ENCODE peak calls at places on chromosomes 16 and 17, in four cellular contexts. One of them, this sample, is unnamed.

GRCh38 chr17:12457493-12457892 is 208.2 kb upstream of the MYOCD start:
- DNase-seq in GM12878: no peak
- DNase-seq in H1: no peak
- DNase-seq in HepG2: no peak
- DNase-seq in this sample: no peak

GRCh38 chr16:56258508-56259424 is 67.5 kb downstream of the GNAO1 start:
- DNase-seq in HepG2: peak; percentile 82
- DNase-seq in H1: no peak
- DNase-seq in GM12878: no peak
- DNase-seq in this sample: no peak

GRCh38 chr17:15194859-15195277 is 70.3 kb downstream of the PMP22 start:
- DNase-seq in GM12878: no peak
- DNase-seq in H1: no peak
- DNase-seq in HepG2: no peak
- DNase-seq in this sample: no peak

GRCh38 chr16:54938351-54939346 is 8.0 kb downstream of the IRX5 start:
- DNase-seq in HepG2: no peak
- DNase-seq in GM12878: no peak
- DNase-seq in H1: no peak
- DNase-seq in this sample: no peak

GRCh38 chr16:67909056-67909742 is 16.1 kb downstream of the PSKH1 start:
- DNase-seq in H1: no peak
- DNase-seq in HepG2: no peak
- DNase-seq in GM12878: no peak
- DNase-seq in this sample: no peak

GRCh38 chr16:20866161-20866772 is 33.9 kb downstream of the DCUN1D3 start:
- DNase-seq in H1: no peak
- DNase-seq in GM12878: no peak
- DNase-seq in HepG2: peak; percentile 55
- DNase-seq in this sample: no peak

GRCh38 chr16:10362077-10362863 is 23.6 kb upstream of the ATF7IP2 start:
- DNase-seq in GM12878: peak; percentile 21
- DNase-seq in H1: no peak
- DNase-seq in HepG2: peak; percentile 98
- DNase-seq in this sample: no peak

GRCh38 chr16:87033021-87033471 is 284.1 kb downstream of the C16orf95 start:
- DNase-seq in H1: no peak
- DNase-seq in GM12878: no peak
- DNase-seq in HepG2: no peak
- DNase-seq in this sample: no peak

GRCh38 chr16:81752225-81752875 is 26.7 kb upstream of the PLCG2 start:
- DNase-seq in GM12878: peak; percentile 72
- DNase-seq in H1: no peak
- DNase-seq in HepG2: no peak
- DNase-seq in this sample: no peak

GRCh38 chr16:84608281-84608680 is 9.6 kb downstream of the COTL1 start:
- DNase-seq in H1: no peak
- DNase-seq in GM12878: no peak
- DNase-seq in HepG2: no peak
- DNase-seq in this sample: no peak

GRCh38 chr17:79003661-79004411 is 5.7 kb downstream of the CANT1 start:
- DNase-seq in H1: no peak
- DNase-seq in HepG2: no peak
- DNase-seq in GM12878: no peak
- DNase-seq in this sample: no peak

GRCh38 chr17:35684046-35684802 is 47.2 kb upstream of the RASL10B start:
- DNase-seq in GM12878: no peak
- DNase-seq in H1: peak; percentile 29
- DNase-seq in HepG2: no peak
- DNase-seq in this sample: peak; percentile 70

GRCh38 chr16:81204794-81205680 is 33.5 kb upstream of the BCO1 start:
- DNase-seq in HepG2: peak; percentile 61
- DNase-seq in H1: no peak
- DNase-seq in GM12878: peak; percentile 11
- DNase-seq in this sample: no peak

GRCh38 chr17:31073411-31073810 is 21.4 kb upstream of the NF1 start:
- DNase-seq in HepG2: no peak
- DNase-seq in GM12878: no peak
- DNase-seq in H1: no peak
- DNase-seq in this sample: no peak

GRCh38 chr16:84949776-84950436 is 61.4 kb downstream of the ZDHHC7 start:
- DNase-seq in HepG2: no peak
- DNase-seq in H1: no peak
- DNase-seq in GM12878: no peak
- DNase-seq in this sample: no peak

GRCh38 chr17:6557040-6557438 is 684 bp upstream of the PITPNM3 start:
- DNase-seq in HepG2: no peak
- DNase-seq in H1: no peak
- DNase-seq in GM12878: no peak
- DNase-seq in this sample: no peak

GRCh38 chr17:6555331-6556120 is 829 bp downstream of the PITPNM3 start:
- DNase-seq in HepG2: no peak
- DNase-seq in GM12878: no peak
- DNase-seq in H1: no peak
- DNase-seq in this sample: no peak

GRCh38 chr17:6554336-6554735 is 2.0 kb downstream of the PITPNM3 start:
- DNase-seq in GM12878: no peak
- DNase-seq in H1: no peak
- DNase-seq in HepG2: no peak
- DNase-seq in this sample: no peak

GRCh38 chr17:6556121-6557039 is at the start of gene PITPNM3:
- DNase-seq in HepG2: no peak
- DNase-seq in H1: no peak
- DNase-seq in GM12878: no peak
- DNase-seq in this sample: no peak

GRCh38 chr17:6554871-6555330 is 1.5 kb downstream of the PITPNM3 start:
- DNase-seq in HepG2: no peak
- DNase-seq in H1: no peak
- DNase-seq in GM12878: no peak
- DNase-seq in this sample: no peak
- TF ChIP-seq SUZ12 in HepG2: no peak
- TF ChIP-seq SUZ12 in H1: no peak
- TF ChIP-seq SUZ12 in GM12878: no peak
- TF ChIP-seq SUZ12 in this sample: no peak

DNA sequence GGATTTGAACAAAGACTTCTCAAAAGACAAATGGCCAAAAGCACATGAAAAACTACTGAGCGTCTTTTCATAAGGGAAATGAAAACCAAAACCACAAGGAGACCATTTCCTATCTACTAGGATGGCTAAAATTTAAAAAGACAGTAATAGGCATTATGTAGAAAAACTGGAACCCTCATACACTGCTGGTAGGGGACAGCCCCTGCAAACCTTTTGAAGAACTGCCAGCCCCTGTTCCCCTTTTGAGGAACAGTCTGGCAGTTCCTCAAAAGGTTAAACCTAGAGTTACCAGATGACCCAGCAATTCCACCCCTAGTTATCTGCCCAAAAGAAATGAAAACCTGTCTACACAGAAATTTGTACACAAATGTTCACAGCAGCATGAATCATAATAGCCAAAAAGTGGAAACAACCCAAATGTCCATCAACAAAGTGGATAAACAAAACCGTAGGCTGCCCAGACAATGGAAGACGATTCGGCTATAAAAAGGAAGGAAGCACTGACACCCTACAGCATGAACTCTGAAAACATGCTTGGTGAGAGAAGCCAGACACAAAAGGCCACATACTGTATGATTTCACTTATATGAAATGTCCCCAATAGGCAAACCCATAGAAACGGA is 22.9 kb downstream of the CDIP1 start:
- DNase-seq in HepG2: no peak
- DNase-seq in GM12878: peak; percentile 52
- DNase-seq in H1: no peak
- DNase-seq in this sample: no peak
- H3K9ac ChIP-seq in HepG2: no peak overlapping the region
- H3K9ac ChIP-seq in GM12878: peak overlapping the region; percentile 43
- H3K9ac ChIP-seq in H1: no peak overlapping the region
- H3K9ac ChIP-seq in this sample: no peak overlapping the region

DNA sequence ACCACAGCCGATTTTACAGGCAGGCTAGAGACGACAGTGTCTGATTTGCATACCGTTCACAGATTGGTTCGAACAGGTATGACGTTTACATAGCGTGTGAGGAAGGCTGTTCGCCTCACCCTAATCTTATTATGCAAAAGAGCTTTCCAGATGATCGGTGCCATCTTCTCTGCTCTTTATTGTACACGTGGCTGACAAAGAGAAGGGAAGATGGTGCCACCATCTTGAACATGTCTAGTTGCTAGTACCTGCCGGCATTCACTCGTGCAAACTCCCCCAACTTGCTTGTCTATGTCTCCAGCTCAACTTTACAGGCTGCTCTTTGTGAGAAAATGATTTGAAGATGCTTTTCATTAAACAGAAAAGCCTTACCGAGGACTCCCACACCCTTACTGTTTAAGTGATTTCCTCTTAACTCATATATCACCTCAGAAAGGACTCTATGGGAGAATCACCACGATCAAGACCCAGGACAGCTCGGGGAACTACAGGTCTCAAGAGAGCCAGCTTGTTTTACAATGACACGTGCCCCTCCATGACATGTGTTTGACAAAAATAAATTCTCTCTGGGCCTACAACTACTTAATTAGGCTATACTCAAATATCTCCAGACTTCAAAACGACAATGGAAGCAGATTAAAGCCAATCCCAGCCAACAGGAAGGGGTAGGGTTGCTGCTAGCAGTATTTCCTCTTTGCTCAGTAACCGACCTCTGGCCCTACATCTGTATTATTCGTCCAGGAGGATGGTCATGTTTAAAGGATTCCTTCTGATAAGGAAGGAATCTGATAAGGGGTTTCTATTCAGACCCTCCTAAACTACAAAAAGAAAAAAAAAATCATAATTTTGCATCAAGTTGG is 480.6 kb downstream of the TMEM114 start:
- DNase-seq in HepG2: no peak
- DNase-seq in GM12878: no peak
- DNase-seq in H1: no peak
- DNase-seq in this sample: no peak
- TF ChIP-seq YY1 in HepG2: no peak
- TF ChIP-seq YY1 in GM12878: no peak
- TF ChIP-seq YY1 in H1: no peak
- TF ChIP-seq YY1 in this sample: no peak

GRCh38 chr16:1494129-1494640 is 1.0 kb downstream of the TELO2 start:
- DNase-seq in GM12878: no peak
- DNase-seq in H1: peak; percentile 19
- DNase-seq in HepG2: peak; percentile 27
- DNase-seq in this sample: no peak

GRCh38 chr16:1493746-1494094 is 560 bp downstream of the TELO2 start:
- DNase-seq in H1: no peak
- DNase-seq in GM12878: no peak
- DNase-seq in HepG2: no peak
- DNase-seq in this sample: no peak

GRCh38 chr16:1495281-1496262 is 2.4 kb downstream of the TELO2 start:
- DNase-seq in GM12878: no peak
- DNase-seq in H1: no peak
- DNase-seq in HepG2: no peak
- DNase-seq in this sample: no peak

GRCh38 chr16:1492923-1493745 is at the start of gene TELO2:
- DNase-seq in GM12878: no peak
- DNase-seq in HepG2: peak; percentile 53
- DNase-seq in H1: peak; percentile 23
- DNase-seq in this sample: peak; percentile 65

GRCh38 chr16:1494711-1495110 is 1.6 kb downstream of the TELO2 start:
- DNase-seq in HepG2: no peak
- DNase-seq in GM12878: no peak
- DNase-seq in H1: no peak
- DNase-seq in this sample: no peak
- TF ChIP-seq SUZ12 in HepG2: no peak
- TF ChIP-seq SUZ12 in GM12878: no peak
- TF ChIP-seq SUZ12 in H1: no peak
- TF ChIP-seq SUZ12 in this sample: no peak

GRCh38 chr16:25108054-25108453 is 3.5 kb upstream of the LCMT1 start:
- DNase-seq in H1: no peak
- DNase-seq in HepG2: peak; percentile 59
- DNase-seq in GM12878: no peak
- DNase-seq in this sample: no peak
- H3K9ac ChIP-seq in H1: no peak overlapping the region
- H3K9ac ChIP-seq in HepG2: no peak overlapping the region
- H3K9ac ChIP-seq in GM12878: no peak overlapping the region
- H3K9ac ChIP-seq in this sample: no peak overlapping the region